ENCODE peak calls at places on chromosomes 16 and 17, in eight cellular contexts. One of them, this sample, is unnamed.

GRCh38 chr16:83968483-83968865 is 430 bp downstream of the NECAB2 start:
- DNase-seq in pancreas: no peak
- DNase-seq in HTR-8/SVneo: no peak
- DNase-seq in NCI-H1105: no peak
- DNase-seq in heart left ventricle: no peak
- DNase-seq in activated CD4-positive, alpha-beta T cell treated with anti-CD3 and anti-CD28 coated beads, Interleukin-2, amount 50 U/mL, for 1 hour: no peak
- DNase-seq in keratinocyte: no peak
- DNase-seq in progenitor cell of endocrine pancreas: no peak
- DNase-seq in this sample: no peak

GRCh38 chr17:27576429-27577123 is 54.4 kb upstream of the LGALS9 start:
- DNase-seq in heart left ventricle: no peak
- DNase-seq in progenitor cell of endocrine pancreas: no peak
- DNase-seq in keratinocyte: no peak
- DNase-seq in NCI-H1105: no peak
- DNase-seq in activated CD4-positive, alpha-beta T cell treated with anti-CD3 and anti-CD28 coated beads, Interleukin-2, amount 50 U/mL, for 1 hour: no peak
- DNase-seq in HTR-8/SVneo: no peak
- DNase-seq in pancreas: no peak
- DNase-seq in this sample: no peak

GRCh38 chr16:1428511-1428910 is 2.4 kb upstream of the PERCC1 start:
- DNase-seq in progenitor cell of endocrine pancreas: no peak
- DNase-seq in heart left ventricle: peak; percentile 48
- DNase-seq in pancreas: peak; percentile 77
- DNase-seq in activated CD4-positive, alpha-beta T cell treated with anti-CD3 and anti-CD28 coated beads, Interleukin-2, amount 50 U/mL, for 1 hour: peak; percentile 25
- DNase-seq in HTR-8/SVneo: no peak
- DNase-seq in NCI-H1105: no peak
- DNase-seq in keratinocyte: no peak
- DNase-seq in this sample: no peak

GRCh38 chr17:5272313-5272712 is 9.8 kb upstream of the RABEP1 start:
- DNase-seq in activated CD4-positive, alpha-beta T cell treated with anti-CD3 and anti-CD28 coated beads, Interleukin-2, amount 50 U/mL, for 1 hour: no peak
- DNase-seq in pancreas: no peak
- DNase-seq in HTR-8/SVneo: no peak
- DNase-seq in keratinocyte: no peak
- DNase-seq in heart left ventricle: no peak
- DNase-seq in progenitor cell of endocrine pancreas: no peak
- DNase-seq in NCI-H1105: no peak
- DNase-seq in this sample: peak; percentile 7

GRCh38 chr16:79372504-79373184 is 227.9 kb downstream of the MAF start:
- DNase-seq in NCI-H1105: no peak
- DNase-seq in activated CD4-positive, alpha-beta T cell treated with anti-CD3 and anti-CD28 coated beads, Interleukin-2, amount 50 U/mL, for 1 hour: no peak
- DNase-seq in pancreas: no peak
- DNase-seq in HTR-8/SVneo: no peak
- DNase-seq in progenitor cell of endocrine pancreas: no peak
- DNase-seq in heart left ventricle: no peak
- DNase-seq in keratinocyte: no peak
- DNase-seq in this sample: no peak

GRCh38 chr17:1577186-1577585 is 14.6 kb upstream of the PITPNA start:
- DNase-seq in heart left ventricle: peak; percentile 93
- DNase-seq in pancreas: peak; percentile 88
- DNase-seq in HTR-8/SVneo: no peak
- DNase-seq in NCI-H1105: no peak
- DNase-seq in activated CD4-positive, alpha-beta T cell treated with anti-CD3 and anti-CD28 coated beads, Interleukin-2, amount 50 U/mL, for 1 hour: no peak
- DNase-seq in progenitor cell of endocrine pancreas: no peak
- DNase-seq in keratinocyte: no peak
- DNase-seq in this sample: peak; percentile 93

GRCh38 chr16:11675561-11676511 is 7.6 kb downstream of the SNN start:
- DNase-seq in activated CD4-positive, alpha-beta T cell treated with anti-CD3 and anti-CD28 coated beads, Interleukin-2, amount 50 U/mL, for 1 hour: no peak
- DNase-seq in NCI-H1105: no peak
- DNase-seq in heart left ventricle: peak; percentile 47
- DNase-seq in keratinocyte: no peak
- DNase-seq in progenitor cell of endocrine pancreas: no peak
- DNase-seq in pancreas: peak; percentile 95
- DNase-seq in HTR-8/SVneo: no peak
- DNase-seq in this sample: no peak

GRCh38 chr16:51139568-51139967 is 11.5 kb downstream of the SALL1 start:
- DNase-seq in NCI-H1105: no peak
- DNase-seq in activated CD4-positive, alpha-beta T cell treated with anti-CD3 and anti-CD28 coated beads, Interleukin-2, amount 50 U/mL, for 1 hour: no peak
- DNase-seq in HTR-8/SVneo: no peak
- DNase-seq in keratinocyte: no peak
- DNase-seq in pancreas: no peak
- DNase-seq in heart left ventricle: no peak
- DNase-seq in progenitor cell of endocrine pancreas: no peak
- DNase-seq in this sample: no peak

GRCh38 chr17:35715416-35715815 is 16.0 kb upstream of the RASL10B start:
- DNase-seq in HTR-8/SVneo: no peak
- DNase-seq in keratinocyte: no peak
- DNase-seq in activated CD4-positive, alpha-beta T cell treated with anti-CD3 and anti-CD28 coated beads, Interleukin-2, amount 50 U/mL, for 1 hour: no peak
- DNase-seq in NCI-H1105: no peak
- DNase-seq in heart left ventricle: no peak
- DNase-seq in progenitor cell of endocrine pancreas: no peak
- DNase-seq in pancreas: no peak
- DNase-seq in this sample: no peak

GRCh38 chr16:53429221-53429943 is 4.9 kb upstream of the RBL2 start:
- DNase-seq in HTR-8/SVneo: no peak
- DNase-seq in keratinocyte: no peak
- DNase-seq in heart left ventricle: no peak
- DNase-seq in progenitor cell of endocrine pancreas: no peak
- DNase-seq in pancreas: no peak
- DNase-seq in NCI-H1105: peak; percentile 10
- DNase-seq in activated CD4-positive, alpha-beta T cell treated with anti-CD3 and anti-CD28 coated beads, Interleukin-2, amount 50 U/mL, for 1 hour: no peak
- DNase-seq in this sample: no peak

GRCh38 chr16:60367739-60368138 is 1633.6 kb upstream of the GOT2 start:
- DNase-seq in heart left ventricle: no peak
- DNase-seq in keratinocyte: no peak
- DNase-seq in progenitor cell of endocrine pancreas: no peak
- DNase-seq in pancreas: no peak
- DNase-seq in activated CD4-positive, alpha-beta T cell treated with anti-CD3 and anti-CD28 coated beads, Interleukin-2, amount 50 U/mL, for 1 hour: no peak
- DNase-seq in NCI-H1105: no peak
- DNase-seq in HTR-8/SVneo: no peak
- DNase-seq in this sample: no peak

GRCh38 chr17:45235071-45236001 is 13.7 kb downstream of the FMNL1 start:
- DNase-seq in HTR-8/SVneo: peak; percentile 83
- DNase-seq in progenitor cell of endocrine pancreas: peak; percentile 56
- DNase-seq in NCI-H1105: peak; percentile 44
- DNase-seq in heart left ventricle: peak; percentile 82
- DNase-seq in pancreas: peak; percentile 74
- DNase-seq in activated CD4-positive, alpha-beta T cell treated with anti-CD3 and anti-CD28 coated beads, Interleukin-2, amount 50 U/mL, for 1 hour: peak; percentile 85
- DNase-seq in keratinocyte: peak; percentile 66
- DNase-seq in this sample: peak; percentile 90

GRCh38 chr16:21599994-21600773 is 807 bp downstream of the METTL9 start:
- DNase-seq in NCI-H1105: no peak
- DNase-seq in pancreas: peak; percentile 68
- DNase-seq in heart left ventricle: peak; percentile 44
- DNase-seq in keratinocyte: no peak
- DNase-seq in activated CD4-positive, alpha-beta T cell treated with anti-CD3 and anti-CD28 coated beads, Interleukin-2, amount 50 U/mL, for 1 hour: peak; percentile 30
- DNase-seq in progenitor cell of endocrine pancreas: no peak
- DNase-seq in HTR-8/SVneo: peak; percentile 21
- DNase-seq in this sample: peak; percentile 58

GRCh38 chr16:19354371-19354770 is 63.3 kb upstream of the TMC5 start:
- DNase-seq in activated CD4-positive, alpha-beta T cell treated with anti-CD3 and anti-CD28 coated beads, Interleukin-2, amount 50 U/mL, for 1 hour: no peak
- DNase-seq in NCI-H1105: no peak
- DNase-seq in HTR-8/SVneo: no peak
- DNase-seq in progenitor cell of endocrine pancreas: no peak
- DNase-seq in heart left ventricle: no peak
- DNase-seq in keratinocyte: no peak
- DNase-seq in pancreas: no peak
- DNase-seq in this sample: no peak